ENCODE peak calls at places on chromosomes 1 and 21, in five cellular contexts. O is endothelial cell; L is iPS DF 6.9; I is activated T-cell treated with anti-CD3 and anti-CD28 coated beads, Interleukin-2, amount 50 U/mL, for 24 hours; J is renal cortical epithelial cell. S is an unnamed sample.

GRCh38 chr21:37270576-37271365 is 3.6 kb upstream of the VPS26C start:
- DNase-seq in L (no peak), I (no peak), J (no peak), O (no peak), S (no peak)

GRCh38 chr1:176017722-176018121 is 189.4 kb downstream of the COP1 start:
- DNase-seq in J (no peak), I (no peak), O (no peak), L (no peak), S (no peak)

GRCh38 chr1:41507152-41507720 is 22.8 kb upstream of the EDN2 start:
- DNase-seq in J (no peak), O (no peak), L (no peak), I (no peak), S (no peak)

GRCh38 chr1:61247881-61248752 is 165.8 kb downstream of the NFIA start:
- DNase-seq in I (no peak), L (no peak), O (no peak), J (no peak), S (no peak)

GRCh38 chr1:1206376-1207253 is at the start of gene TNFRSF18:
- DNase-seq in O (peak), J (no peak), L (no peak), I (peak), S (no peak)

GRCh38 chr1:230913496-230913895 is 45.2 kb upstream of the C1orf198 start:
- DNase-seq in O (no peak), J (no peak), I (no peak), L (no peak), S (no peak)

GRCh38 chr1:182762536-182762935 is 27.0 kb upstream of the NPL start:
- DNase-seq in O (no peak), J (no peak), I (no peak), L (no peak), S (no peak)

GRCh38 chr1:100611086-100611485 is 73.1 kb downstream of the GPR88 start:
- DNase-seq in L (no peak), J (no peak), O (no peak), I (no peak), S (no peak)

GRCh38 chr1:230080834-230081233 is 13.8 kb downstream of the GALNT2 start:
- DNase-seq in I (no peak), O (no peak), L (no peak), J (no peak), S (no peak)

GRCh38 chr1:234724517-234725176 is 114.7 kb upstream of the IRF2BP2 start:
- DNase-seq in I (peak), J (no peak), L (no peak), O (peak), S (no peak)

GRCh38 chr1:109485001-109485400 is 1.3 kb downstream of the ATXN7L2 start:
- DNase-seq in I (no peak), O (no peak), J (no peak), L (no peak), S (no peak)

GRCh38 chr1:235697517-235697916 is 47.9 kb upstream of the GNG4 start:
- DNase-seq in J (no peak), L (no peak), O (no peak), I (no peak), S (no peak)

S was measured in stimulated activated CD8-positive, alpha-beta memory T cell treated with anti-CD3 and anti-CD28 coated beads, Interleukin-12 subunit alpha, Interleukin-12 subunit beta, amount 100 ng/mL, for 1 hour.